ENCODE peak calls at places on chromosome 22, in five cellular contexts. O, X, Q, C and K are unnamed samples.

GRCh38 chr22:24083361-24083760 is 72.3 kb downstream of the CABIN1 start:
- DNase-seq in O (no peak), X (no peak), Q (no peak), C (no peak), K (no peak)

GRCh38 chr22:24843048-24843447 is 37.0 kb downstream of the SGSM1 start:
- DNase-seq in O (no peak), X (no peak), Q (no peak), C (no peak), K (no peak)

GRCh38 chr22:26681395-26681821 is 24.0 kb downstream of the MIAT start:
- DNase-seq in O (peak), X (no peak), Q (no peak), C (peak), K (no peak)

GRCh38 chr22:22787805-22788459 is 99.7 kb upstream of the IGLL5 start:
- DNase-seq in O (peak), X (peak), Q (no peak), C (peak), K (no peak)

GRCh38 chr22:39277135-39277607 is 32.4 kb upstream of the PDGFB start:
- DNase-seq in O (no peak), X (peak), Q (peak), C (peak), K (peak)

GRCh38 chr22:40204331-40205116 is 26.8 kb downstream of the TNRC6B start:
- DNase-seq in O (no peak), X (peak), Q (no peak), C (peak), K (peak)

GRCh38 chr22:39546889-39547586 is 14.5 kb upstream of the RPS19BP1 start:
- DNase-seq in O (no peak), X (no peak), Q (no peak), C (peak), K (no peak)

GRCh38 chr22:48097723-48098122 is 1335.3 kb downstream of the TBC1D22A start:
- DNase-seq in O (no peak), X (no peak), Q (no peak), C (no peak), K (no peak)

GRCh38 chr22:33658775-33659174 is 261.5 kb downstream of the LARGE1 start:
- DNase-seq in O (peak), X (peak), Q (peak), C (peak), K (no peak)

GRCh38 chr22:43292633-43293025 is 50.5 kb downstream of the SCUBE1 start:
- DNase-seq in O (no peak), X (no peak), Q (no peak), C (no peak), K (no peak)

GRCh38 chr22:20569059-20570058 is 61.9 kb downstream of the MED15 start:
- DNase-seq in O (peak), X (peak), Q (peak), C (peak), K (peak)

DNA sequence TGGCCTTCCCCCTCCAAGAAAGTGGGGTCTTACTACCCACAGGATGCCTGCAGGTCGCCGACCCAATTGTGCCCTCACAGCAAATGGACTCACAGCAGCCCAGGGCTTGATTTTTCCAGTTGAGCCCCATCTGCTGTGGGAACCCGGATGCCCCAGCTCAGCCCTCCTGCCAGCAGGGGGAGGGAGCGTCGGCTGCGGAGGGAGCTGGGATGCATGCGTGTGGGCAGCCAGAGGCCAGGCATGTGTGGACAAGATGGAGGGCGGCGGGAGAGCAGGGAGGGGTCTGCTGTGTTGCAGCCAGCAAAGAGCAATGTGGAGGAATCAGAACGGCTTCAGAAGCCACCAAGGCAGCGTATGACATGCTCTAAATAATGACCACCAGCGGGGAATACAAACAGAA is 41.0 kb upstream of the EIF3D start:
- DNase-seq in O (no peak), X (no peak), Q (no peak), C (peak), K (no peak)
- TF ChIP-seq CTCF in O (peak), X (peak), Q (no peak), C (peak), K (peak)

GRCh38 chr22:17893900-17894299 is 119.6 kb upstream of the BID start:
- DNase-seq in O (no peak), X (no peak), Q (no peak), C (no peak), K (no peak)

GRCh38 chr22:17888855-17889254 is 114.6 kb upstream of the BID start:
- DNase-seq in O (no peak), X (no peak), Q (peak), C (no peak), K (no peak)

GRCh38 chr22:17890245-17890671 is 116.0 kb upstream of the BID start:
- DNase-seq in O (peak), X (no peak), Q (peak), C (peak), K (no peak)

GRCh38 chr22:17890892-17891291 is 116.6 kb upstream of the BID start:
- DNase-seq in O (no peak), X (no peak), Q (peak), C (no peak), K (no peak)

GRCh38 chr22:17891427-17892167 is 117.3 kb upstream of the BID start:
- DNase-seq in O (peak), X (no peak), Q (peak), C (no peak), K (no peak)
- TF ChIP-seq CTCF in O (peak), X (peak), Q (peak), C (peak), K (peak)

GRCh38 chr22:36977401-36977861 is 41.8 kb downstream of the TST start:
- DNase-seq in O (peak), X (no peak), Q (peak), C (peak), K (no peak)

GRCh38 chr22:36979511-36979910 is 39.7 kb downstream of the TST start:
- DNase-seq in O (no peak), X (no peak), Q (no peak), C (no peak), K (no peak)

GRCh38 chr22:36981247-36981775 is 37.9 kb downstream of the TST start:
- DNase-seq in O (no peak), X (no peak), Q (no peak), C (no peak), K (no peak)

GRCh38 chr22:36979016-36979415 is 40.2 kb downstream of the TST start:
- DNase-seq in O (no peak), X (no peak), Q (no peak), C (no peak), K (no peak)

DNA sequence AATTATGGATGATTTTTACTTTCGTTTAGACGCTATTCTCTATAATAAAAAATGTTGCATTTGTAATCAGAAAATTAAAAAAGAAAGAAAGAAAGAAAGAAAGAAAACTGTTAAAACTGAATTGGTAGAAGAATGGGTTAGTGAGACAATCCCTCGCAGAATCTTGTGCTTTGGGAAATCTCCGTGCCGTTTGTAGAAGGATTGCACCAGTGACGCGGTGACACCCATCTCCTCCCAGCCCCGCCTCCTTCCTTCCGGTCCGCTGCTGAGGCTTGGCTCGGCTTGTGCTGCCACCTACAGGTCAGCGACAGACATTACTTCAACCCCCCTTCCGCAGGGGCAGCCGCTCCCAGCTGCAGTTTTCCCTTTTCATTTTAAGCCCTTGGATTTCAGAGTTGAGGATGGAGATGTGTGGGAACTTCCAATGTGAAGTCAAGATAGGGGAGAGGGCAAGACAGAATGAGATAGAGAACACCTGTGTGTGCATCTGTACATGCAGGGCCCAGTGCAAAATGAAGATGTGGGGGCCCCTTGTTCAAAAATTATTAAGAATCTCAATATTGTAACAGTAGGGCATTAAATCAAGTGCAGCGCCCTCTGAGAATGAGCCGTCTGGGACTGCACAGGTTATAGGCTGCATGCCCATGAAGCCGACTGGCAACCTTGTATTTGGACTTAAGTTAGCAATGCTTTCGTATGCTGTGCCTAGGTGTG is 41.1 kb downstream of the TST start:
- DNase-seq in O (peak), X (peak), Q (peak), C (peak), K (peak)
- TF ChIP-seq CTCF in O (peak), X (peak), Q (peak), C (peak), K (peak)

GRCh38 chr22:44442856-44443595 is 55.0 kb downstream of the RTL6 start:
- DNase-seq in O (no peak), X (no peak), Q (no peak), C (no peak), K (no peak)

GRCh38 chr22:44445731-44446130 is 52.3 kb downstream of the RTL6 start:
- DNase-seq in O (no peak), X (no peak), Q (no peak), C (no peak), K (no peak)

GRCh38 chr22:44445307-44445680 is 52.7 kb downstream of the RTL6 start:
- DNase-seq in O (no peak), X (no peak), Q (no peak), C (no peak), K (no peak)

GRCh38 chr22:44443641-44444235 is 54.3 kb downstream of the RTL6 start:
- DNase-seq in O (no peak), X (no peak), Q (no peak), C (no peak), K (no peak)

GRCh38 chr22:44444341-44445306 is 53.4 kb downstream of the RTL6 start:
- DNase-seq in O (no peak), X (no peak), Q (no peak), C (no peak), K (no peak)
- TF ChIP-seq CTCF in O (peak), X (peak), Q (no peak), C (peak), K (peak)

GRCh38 chr22:50694766-50695420 is 22.3 kb downstream of the SHANK3 start:
- DNase-seq in O (no peak), X (no peak), Q (no peak), C (no peak), K (no peak)

GRCh38 chr22:50688448-50688847 is 15.8 kb downstream of the SHANK3 start:
- DNase-seq in O (no peak), X (no peak), Q (no peak), C (no peak), K (no peak)

GRCh38 chr22:50694099-50694498 is 21.5 kb downstream of the SHANK3 start:
- DNase-seq in O (no peak), X (no peak), Q (no peak), C (peak), K (no peak)

GRCh38 chr22:50693462-50693861 is 20.8 kb downstream of the SHANK3 start:
- DNase-seq in O (no peak), X (no peak), Q (no peak), C (no peak), K (no peak)

GRCh38 chr22:50691521-50691920 is 18.9 kb downstream of the SHANK3 start:
- DNase-seq in O (no peak), X (peak), Q (no peak), C (peak), K (no peak)
- TF ChIP-seq CTCF in O (peak), X (peak), Q (no peak), C (peak), K (peak)

DNA sequence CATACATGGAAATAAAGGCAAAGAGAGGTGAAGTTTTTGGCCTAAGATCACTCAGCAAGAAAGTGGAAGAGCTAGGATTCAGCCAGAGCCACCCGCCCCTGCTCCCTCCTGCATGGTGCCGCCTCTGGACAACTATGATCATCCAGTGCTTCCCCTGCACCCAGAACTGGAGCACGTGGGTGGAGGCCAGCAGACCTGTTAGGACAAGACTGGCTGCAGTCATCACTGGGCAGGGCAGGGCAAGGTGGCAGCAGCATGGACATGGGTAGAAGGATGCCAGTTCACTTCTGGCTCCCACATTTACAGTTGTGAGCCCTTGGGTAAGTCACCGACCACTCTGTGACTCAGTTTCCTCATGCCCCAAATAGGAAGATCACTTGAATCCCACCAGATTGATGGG is 131.0 kb downstream of the FBXO7 start:
- DNase-seq in O (no peak), X (no peak), Q (no peak), C (no peak), K (no peak)
- TF ChIP-seq CTCF in O (no peak), X (no peak), Q (no peak), C (no peak), K (no peak)

GRCh38 chr22:30864441-30865420 is 103.8 kb downstream of the MORC2 start:
- DNase-seq in O (peak), X (no peak), Q (no peak), C (no peak), K (no peak)

GRCh38 chr22:30861131-30861530 is 107.4 kb downstream of the MORC2 start:
- DNase-seq in O (peak), X (no peak), Q (no peak), C (no peak), K (no peak)

GRCh38 chr22:30861688-30862552 is 106.7 kb downstream of the MORC2 start:
- DNase-seq in O (peak), X (no peak), Q (no peak), C (no peak), K (no peak)

GRCh38 chr22:30865656-30866055 is 102.9 kb downstream of the MORC2 start:
- DNase-seq in O (no peak), X (no peak), Q (no peak), C (no peak), K (no peak)

DNA sequence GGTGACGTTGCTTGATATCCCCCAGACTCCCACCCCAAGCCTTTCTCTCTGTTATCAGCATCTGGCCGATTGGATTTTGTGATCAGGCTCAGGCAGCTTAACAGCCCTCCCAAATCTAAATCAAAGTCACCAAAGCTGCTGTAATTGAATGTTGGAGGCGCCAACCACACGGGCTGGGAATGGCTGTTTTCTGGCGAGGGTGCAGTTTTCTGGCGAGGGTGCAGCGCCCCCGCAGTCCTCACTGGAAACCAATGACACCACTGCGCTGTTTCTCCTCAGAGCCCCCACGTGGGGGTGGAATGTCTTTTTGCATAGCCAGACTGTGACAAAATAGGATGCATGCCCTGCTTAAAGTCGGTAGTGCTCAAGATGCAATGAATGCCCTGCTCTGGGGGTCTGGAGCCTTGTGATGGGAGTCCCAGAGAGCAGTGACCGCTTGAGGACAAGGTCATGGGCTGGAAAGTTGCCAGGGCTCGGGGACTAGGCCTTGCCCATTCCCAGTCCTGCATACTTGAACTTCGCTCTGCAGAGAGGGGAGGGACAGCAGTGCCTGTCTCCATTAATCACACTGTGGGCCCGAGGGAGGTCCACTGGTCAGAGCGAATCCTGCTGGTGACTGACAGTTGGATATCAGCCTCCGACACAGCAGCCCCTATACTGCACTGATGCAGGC is 105.3 kb downstream of the MORC2 start:
- DNase-seq in O (peak), X (no peak), Q (no peak), C (no peak), K (no peak)
- TF ChIP-seq CTCF in O (no peak), X (no peak), Q (no peak), C (no peak), K (no peak)

GRCh38 chr22:50530280-50530856 is 556 bp upstream of the TYMP start:
- DNase-seq in O (peak), X (peak), Q (peak), C (peak), K (no peak)
- TF ChIP-seq CTCF in O (no peak), X (no peak), Q (no peak), C (no peak), K (no peak)

GRCh38 chr22:41262250-41262765 is 21.6 kb upstream of the CHADL start:
- DNase-seq in O (no peak), X (no peak), Q (no peak), C (no peak), K (no peak)

GRCh38 chr22:41264408-41264941 is 21.5 kb downstream of the RANGAP1 start:
- DNase-seq in O (no peak), X (no peak), Q (no peak), C (no peak), K (no peak)

GRCh38 chr22:41263704-41264103 is 22.3 kb downstream of the RANGAP1 start:
- DNase-seq in O (no peak), X (no peak), Q (no peak), C (no peak), K (no peak)

GRCh38 chr22:41260871-41261270 is 20.1 kb upstream of the CHADL start:
- DNase-seq in O (no peak), X (no peak), Q (no peak), C (no peak), K (no peak)

GRCh38 chr22:41261541-41262249 is 21.0 kb upstream of the CHADL start:
- DNase-seq in O (no peak), X (no peak), Q (no peak), C (no peak), K (no peak)
- TF ChIP-seq CTCF in O (no peak), X (no peak), Q (no peak), C (no peak), K (no peak)